ENCODE peak calls at places on chromosomes 3 and 15, in five cellular contexts. D is hepatic stellate cell; V is NCI-H345; U is PC-3; J is activated CD8-positive, alpha-beta memory T cell treated with anti-CD3 and anti-CD28 coated beads for 4 hours. M is an unnamed sample.

GRCh38 chr15:69574506-69574905 is 121.9 kb downstream of the RPLP1 start:
- DNase-seq in D (no peak), V (no peak), U (no peak), J (no peak), M (no peak)

GRCh38 chr3:156563900-156564682 is 9.2 kb upstream of the SSR3 start:
- DNase-seq in D (no peak), V (no peak), U (no peak), J (no peak), M (no peak)

GRCh38 chr3:33645060-33645841 is 72.8 kb downstream of the CLASP2 start:
- DNase-seq in D (no peak), V (no peak), U (no peak), J (no peak), M (no peak)

GRCh38 chr15:60994842-60995495 is 234.1 kb downstream of the RORA start:
- DNase-seq in D (no peak), V (no peak), U (no peak), J (no peak), M (no peak)

GRCh38 chr3:146953523-146954125 is 348.5 kb upstream of the PLSCR5 start:
- DNase-seq in D (no peak), V (no peak), U (no peak), J (no peak), M (no peak)

GRCh38 chr3:37904614-37905047 is 43.0 kb downstream of the CTDSPL start:
- DNase-seq in D (no peak), V (no peak), U (no peak), J (no peak), M (no peak)

GRCh38 chr3:99884484-99884883 is 66.8 kb downstream of the CMSS1 start:
- DNase-seq in D (no peak), V (no peak), U (no peak), J (no peak), M (no peak)

GRCh38 chr3:115469649-115470048 is 153.7 kb upstream of the GAP43 start:
- DNase-seq in D (no peak), V (peak; percentile 54), U (no peak), J (no peak), M (no peak)

GRCh38 chr3:134333522-134334181 is 40.6 kb downstream of the AMOTL2 start:
- DNase-seq in D (peak; percentile 86), V (no peak), U (no peak), J (no peak), M (peak; percentile 58)

M was measured in amniotic stem cell.